ENCODE peak calls at places on chromosomes 13 and 19, in nine cellular contexts. One of them, this sample, is unnamed. For H3K9me3, the result is how much of the 10 kb centered on the place peaks cover.

GRCh38 chr13:51380269-51380668 is 40.8 kb downstream of the SERPINE3 start:
- DNase-seq in CD8-positive, alpha-beta memory T cell: no peak
- DNase-seq in A673: no peak
- DNase-seq in mesenchymal stem cell: no peak
- DNase-seq in CD4-positive, CD25-positive, alpha-beta regulatory T cell: no peak
- DNase-seq in heart right ventricle: no peak
- DNase-seq in gastrocnemius medialis: no peak
- DNase-seq in heart left ventricle: no peak
- DNase-seq in fibroblast of lung: peak
- DNase-seq in this sample: no peak

GRCh38 chr13:31775686-31776085 is 36.4 kb downstream of the RXFP2 start:
- DNase-seq in CD8-positive, alpha-beta memory T cell: no peak
- DNase-seq in A673: no peak
- DNase-seq in mesenchymal stem cell: no peak
- DNase-seq in CD4-positive, CD25-positive, alpha-beta regulatory T cell: no peak
- DNase-seq in heart right ventricle: peak
- DNase-seq in gastrocnemius medialis: peak
- DNase-seq in heart left ventricle: peak
- DNase-seq in fibroblast of lung: peak
- DNase-seq in this sample: no peak

GRCh38 chr13:71864981-71865857 is 1.8 kb downstream of the DACH1 start:
- DNase-seq in CD8-positive, alpha-beta memory T cell: no peak
- DNase-seq in A673: peak
- DNase-seq in mesenchymal stem cell: peak
- DNase-seq in CD4-positive, CD25-positive, alpha-beta regulatory T cell: no peak
- DNase-seq in heart right ventricle: peak
- DNase-seq in gastrocnemius medialis: no peak
- DNase-seq in heart left ventricle: peak
- DNase-seq in fibroblast of lung: peak
- DNase-seq in this sample: no peak

GRCh38 chr13:62626771-62627170 is 1211.1 kb upstream of the PCDH20 start:
- DNase-seq in CD8-positive, alpha-beta memory T cell: no peak
- DNase-seq in A673: peak
- DNase-seq in mesenchymal stem cell: no peak
- DNase-seq in CD4-positive, CD25-positive, alpha-beta regulatory T cell: no peak
- DNase-seq in heart right ventricle: no peak
- DNase-seq in gastrocnemius medialis: no peak
- DNase-seq in heart left ventricle: no peak
- DNase-seq in fibroblast of lung: no peak
- DNase-seq in this sample: no peak

GRCh38 chr19:50750010-50750409 is 20.3 kb upstream of the GPR32 start:
- DNase-seq in CD8-positive, alpha-beta memory T cell: no peak
- DNase-seq in A673: no peak
- DNase-seq in mesenchymal stem cell: no peak
- DNase-seq in CD4-positive, CD25-positive, alpha-beta regulatory T cell: no peak
- DNase-seq in heart right ventricle: no peak
- DNase-seq in gastrocnemius medialis: no peak
- DNase-seq in heart left ventricle: no peak
- DNase-seq in fibroblast of lung: no peak
- DNase-seq in this sample: no peak

GRCh38 chr13:43196171-43196611 is 172.8 kb downstream of the DNAJC15 start:
- DNase-seq in CD8-positive, alpha-beta memory T cell: no peak
- DNase-seq in A673: peak
- DNase-seq in mesenchymal stem cell: peak
- DNase-seq in CD4-positive, CD25-positive, alpha-beta regulatory T cell: no peak
- DNase-seq in heart right ventricle: peak
- DNase-seq in gastrocnemius medialis: no peak
- DNase-seq in heart left ventricle: peak
- DNase-seq in fibroblast of lung: no peak
- DNase-seq in this sample: no peak

GRCh38 chr13:28333204-28333900 is 161.6 kb downstream of the FLT1 start:
- DNase-seq in CD8-positive, alpha-beta memory T cell: no peak
- DNase-seq in A673: no peak
- DNase-seq in mesenchymal stem cell: no peak
- DNase-seq in CD4-positive, CD25-positive, alpha-beta regulatory T cell: no peak
- DNase-seq in heart right ventricle: no peak
- DNase-seq in gastrocnemius medialis: no peak
- DNase-seq in heart left ventricle: no peak
- DNase-seq in fibroblast of lung: no peak
- DNase-seq in this sample: no peak

GRCh38 chr13:49499889-49500660 is 4.3 kb downstream of the PHF11 start:
- DNase-seq in CD8-positive, alpha-beta memory T cell: no peak
- DNase-seq in A673: no peak
- DNase-seq in mesenchymal stem cell: peak
- DNase-seq in CD4-positive, CD25-positive, alpha-beta regulatory T cell: no peak
- DNase-seq in heart right ventricle: no peak
- DNase-seq in gastrocnemius medialis: no peak
- DNase-seq in heart left ventricle: no peak
- DNase-seq in fibroblast of lung: peak
- DNase-seq in this sample: no peak

GRCh38 chr19:45468159-45468651 is 409 bp downstream of the FOSB start:
- DNase-seq in CD8-positive, alpha-beta memory T cell: no peak
- DNase-seq in A673: peak
- DNase-seq in mesenchymal stem cell: no peak
- DNase-seq in CD4-positive, CD25-positive, alpha-beta regulatory T cell: no peak
- DNase-seq in heart right ventricle: no peak
- DNase-seq in gastrocnemius medialis: peak
- DNase-seq in heart left ventricle: no peak
- DNase-seq in fibroblast of lung: no peak
- DNase-seq in this sample: peak

GRCh38 chr19:18495204-18495911 is 26.5 kb downstream of the ELL start:
- DNase-seq in CD8-positive, alpha-beta memory T cell: no peak
- DNase-seq in A673: no peak
- DNase-seq in mesenchymal stem cell: no peak
- DNase-seq in CD4-positive, CD25-positive, alpha-beta regulatory T cell: no peak
- DNase-seq in heart right ventricle: no peak
- DNase-seq in gastrocnemius medialis: no peak
- DNase-seq in heart left ventricle: no peak
- DNase-seq in fibroblast of lung: no peak
- DNase-seq in this sample: no peak

GRCh38 chr19:52590728-52591127 is 20.6 kb downstream of the ZNF701 start:
- DNase-seq in CD8-positive, alpha-beta memory T cell: no peak
- DNase-seq in A673: no peak
- DNase-seq in mesenchymal stem cell: no peak
- DNase-seq in CD4-positive, CD25-positive, alpha-beta regulatory T cell: no peak
- DNase-seq in heart right ventricle: no peak
- DNase-seq in gastrocnemius medialis: no peak
- DNase-seq in heart left ventricle: no peak
- DNase-seq in fibroblast of lung: no peak
- DNase-seq in this sample: no peak

GRCh38 chr19:52584686-52585085 is 14.6 kb downstream of the ZNF701 start:
- DNase-seq in CD8-positive, alpha-beta memory T cell: no peak
- DNase-seq in A673: no peak
- DNase-seq in mesenchymal stem cell: no peak
- DNase-seq in CD4-positive, CD25-positive, alpha-beta regulatory T cell: no peak
- DNase-seq in heart right ventricle: no peak
- DNase-seq in gastrocnemius medialis: no peak
- DNase-seq in heart left ventricle: no peak
- DNase-seq in fibroblast of lung: no peak
- DNase-seq in this sample: no peak

GRCh38 chr19:52585604-52586003 is 15.5 kb downstream of the ZNF701 start:
- DNase-seq in CD8-positive, alpha-beta memory T cell: no peak
- DNase-seq in A673: no peak
- DNase-seq in mesenchymal stem cell: no peak
- DNase-seq in CD4-positive, CD25-positive, alpha-beta regulatory T cell: no peak
- DNase-seq in heart right ventricle: no peak
- DNase-seq in gastrocnemius medialis: no peak
- DNase-seq in heart left ventricle: no peak
- DNase-seq in fibroblast of lung: no peak
- DNase-seq in this sample: no peak

DNA sequence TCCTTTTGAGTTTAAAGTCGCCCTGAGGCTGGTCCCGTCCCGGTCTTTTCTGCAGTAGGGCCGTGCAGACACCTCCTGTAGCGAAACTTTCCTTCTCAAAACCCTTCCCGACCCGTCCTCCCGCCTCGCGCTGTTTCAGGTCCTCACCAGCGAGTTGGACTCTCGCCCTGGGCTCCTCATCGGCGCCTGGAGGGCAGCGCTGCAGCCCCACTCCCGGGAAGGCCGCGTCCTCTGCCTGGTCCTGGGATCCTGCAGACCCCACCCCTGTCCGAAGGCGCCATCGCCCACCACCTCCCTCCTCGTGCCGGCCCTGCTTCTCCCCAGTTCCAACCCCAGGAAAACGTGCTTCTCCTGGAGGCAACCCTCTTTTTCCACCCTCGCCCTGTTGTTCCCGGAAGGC is 15.0 kb downstream of the ZNF701 start:
- DNase-seq in CD8-positive, alpha-beta memory T cell: no peak
- DNase-seq in A673: no peak
- DNase-seq in mesenchymal stem cell: no peak
- DNase-seq in CD4-positive, CD25-positive, alpha-beta regulatory T cell: no peak
- DNase-seq in heart right ventricle: peak
- DNase-seq in gastrocnemius medialis: no peak
- DNase-seq in heart left ventricle: no peak
- DNase-seq in fibroblast of lung: no peak
- DNase-seq in this sample: no peak
- H3K9me3 ChIP-seq in CD8-positive, alpha-beta memory T cell: under half
- H3K9me3 ChIP-seq in A673: under half
- H3K9me3 ChIP-seq in mesenchymal stem cell: under half
- H3K9me3 ChIP-seq in CD4-positive, CD25-positive, alpha-beta regulatory T cell: half or more
- H3K9me3 ChIP-seq in heart right ventricle: under half
- H3K9me3 ChIP-seq in gastrocnemius medialis: under half
- H3K9me3 ChIP-seq in heart left ventricle: under half
- H3K9me3 ChIP-seq in fibroblast of lung: under half
- H3K9me3 ChIP-seq in this sample: under half

GRCh38 chr19:55383279-55383788 is 758 bp downstream of the TMEM238 start:
- DNase-seq in CD8-positive, alpha-beta memory T cell: no peak
- DNase-seq in A673: no peak
- DNase-seq in mesenchymal stem cell: no peak
- DNase-seq in CD4-positive, CD25-positive, alpha-beta regulatory T cell: no peak
- DNase-seq in heart right ventricle: no peak
- DNase-seq in gastrocnemius medialis: no peak
- DNase-seq in heart left ventricle: no peak
- DNase-seq in fibroblast of lung: no peak
- DNase-seq in this sample: no peak
- H3K9me3 ChIP-seq in CD8-positive, alpha-beta memory T cell: under half
- H3K9me3 ChIP-seq in A673: under half
- H3K9me3 ChIP-seq in mesenchymal stem cell: under half
- H3K9me3 ChIP-seq in CD4-positive, CD25-positive, alpha-beta regulatory T cell: under half
- H3K9me3 ChIP-seq in heart right ventricle: under half
- H3K9me3 ChIP-seq in gastrocnemius medialis: under half
- H3K9me3 ChIP-seq in heart left ventricle: under half
- H3K9me3 ChIP-seq in fibroblast of lung: under half
- H3K9me3 ChIP-seq in this sample: under half

DNA sequence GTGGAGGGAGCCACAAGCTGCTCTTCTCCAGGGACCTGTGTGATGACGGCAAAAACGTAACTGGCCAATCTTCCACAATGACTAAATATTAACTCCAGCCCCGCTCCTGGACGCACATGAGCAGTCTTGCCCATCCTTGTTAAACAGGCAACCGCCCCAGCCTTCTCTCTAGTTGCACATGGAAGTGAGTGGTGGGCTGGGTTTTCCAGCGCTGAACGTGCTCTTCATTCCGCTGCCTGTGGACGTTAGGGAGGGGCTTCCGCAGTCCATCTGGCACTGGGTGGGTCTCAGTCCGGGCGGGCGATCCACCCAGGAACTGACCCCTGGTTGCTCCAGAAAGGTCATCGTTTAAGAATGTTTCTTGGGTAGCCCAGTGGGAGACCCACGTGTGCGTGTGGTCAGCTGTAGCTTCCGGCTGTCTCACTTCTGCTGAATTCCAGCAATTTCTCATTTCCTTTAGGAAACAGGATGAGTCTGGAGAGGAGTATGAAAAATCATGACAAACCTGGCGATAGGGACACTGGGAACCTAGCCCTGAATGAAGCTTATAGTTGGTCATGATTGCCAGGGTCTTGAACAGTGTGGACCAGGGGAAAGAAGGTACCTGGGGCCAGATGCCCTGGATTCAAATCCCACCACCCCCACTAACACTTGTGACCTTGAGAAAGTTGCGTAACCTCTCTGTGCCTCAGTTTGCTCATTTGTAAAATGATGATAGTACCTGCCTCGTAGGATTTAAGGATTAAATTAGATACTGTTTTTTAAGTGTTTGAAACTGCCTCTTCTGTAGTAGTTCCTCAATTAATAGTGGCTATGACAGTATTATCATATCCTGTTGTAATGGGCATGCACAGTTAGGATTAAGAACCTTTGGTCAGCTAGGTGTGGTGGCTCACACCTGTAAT is 92.6 kb downstream of the SIPA1L3 start:
- DNase-seq in CD8-positive, alpha-beta memory T cell: no peak
- DNase-seq in A673: no peak
- DNase-seq in mesenchymal stem cell: peak
- DNase-seq in CD4-positive, CD25-positive, alpha-beta regulatory T cell: no peak
- DNase-seq in heart right ventricle: peak
- DNase-seq in gastrocnemius medialis: peak
- DNase-seq in heart left ventricle: peak
- DNase-seq in fibroblast of lung: peak
- DNase-seq in this sample: no peak
- H3K9me3 ChIP-seq in CD8-positive, alpha-beta memory T cell: under half
- H3K9me3 ChIP-seq in A673: under half
- H3K9me3 ChIP-seq in mesenchymal stem cell: under half
- H3K9me3 ChIP-seq in CD4-positive, CD25-positive, alpha-beta regulatory T cell: under half
- H3K9me3 ChIP-seq in heart right ventricle: under half
- H3K9me3 ChIP-seq in gastrocnemius medialis: under half
- H3K9me3 ChIP-seq in heart left ventricle: under half
- H3K9me3 ChIP-seq in fibroblast of lung: under half
- H3K9me3 ChIP-seq in this sample: under half

DNA sequence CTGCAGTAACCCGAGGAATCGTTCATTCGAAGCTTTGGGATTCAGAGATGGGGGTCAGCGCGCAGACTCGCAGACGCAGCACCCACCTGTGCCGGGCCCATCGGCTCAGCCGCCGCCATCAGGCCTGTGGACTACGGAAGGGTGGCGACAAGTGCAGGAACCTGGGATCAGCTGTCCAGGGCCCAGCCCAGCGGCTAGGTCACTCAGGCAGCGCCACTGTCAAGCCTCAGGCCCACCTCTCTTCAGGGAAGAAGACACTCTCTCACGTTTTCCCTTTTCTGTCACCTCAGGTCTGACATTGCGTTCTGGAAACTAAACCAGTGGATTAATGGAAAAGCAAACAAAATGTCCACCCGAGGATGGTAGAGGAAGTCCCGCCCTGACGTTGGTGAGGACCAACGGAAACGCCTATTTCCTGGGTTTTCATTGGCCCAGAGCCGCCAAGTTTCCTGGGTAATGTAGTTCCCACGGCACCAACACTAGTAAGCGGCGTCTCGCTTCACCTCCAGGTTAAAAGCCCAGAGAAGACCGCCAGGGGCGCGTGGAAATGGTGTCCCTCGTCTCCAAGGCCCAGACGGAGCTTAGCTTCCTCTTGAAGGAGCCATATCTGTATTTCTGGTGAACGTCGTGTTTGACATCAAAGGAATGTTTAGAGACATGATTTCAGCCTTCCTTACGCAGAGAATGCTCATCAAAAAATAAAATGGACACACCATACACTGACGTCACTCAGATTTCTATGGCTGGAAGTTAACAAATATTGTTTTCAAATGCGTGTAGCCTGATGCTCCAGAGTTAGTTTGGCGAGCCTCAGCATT is at the start of gene ZNF772:
- DNase-seq in CD8-positive, alpha-beta memory T cell: peak
- DNase-seq in A673: peak
- DNase-seq in mesenchymal stem cell: peak
- DNase-seq in CD4-positive, CD25-positive, alpha-beta regulatory T cell: peak
- DNase-seq in heart right ventricle: peak
- DNase-seq in gastrocnemius medialis: peak
- DNase-seq in heart left ventricle: peak
- DNase-seq in fibroblast of lung: peak
- DNase-seq in this sample: peak
- H3K9me3 ChIP-seq in CD8-positive, alpha-beta memory T cell: under half
- H3K9me3 ChIP-seq in A673: half or more
- H3K9me3 ChIP-seq in mesenchymal stem cell: under half
- H3K9me3 ChIP-seq in CD4-positive, CD25-positive, alpha-beta regulatory T cell: half or more
- H3K9me3 ChIP-seq in heart right ventricle: under half
- H3K9me3 ChIP-seq in gastrocnemius medialis: under half
- H3K9me3 ChIP-seq in heart left ventricle: under half
- H3K9me3 ChIP-seq in fibroblast of lung: under half
- H3K9me3 ChIP-seq in this sample: under half

GRCh38 chr13:53783466-53783865 is 754.9 kb downstream of the OLFM4 start:
- DNase-seq in CD8-positive, alpha-beta memory T cell: no peak
- DNase-seq in A673: no peak
- DNase-seq in mesenchymal stem cell: no peak
- DNase-seq in CD4-positive, CD25-positive, alpha-beta regulatory T cell: no peak
- DNase-seq in heart right ventricle: no peak
- DNase-seq in gastrocnemius medialis: no peak
- DNase-seq in heart left ventricle: no peak
- DNase-seq in fibroblast of lung: no peak
- DNase-seq in this sample: no peak
- H3K9me3 ChIP-seq in CD8-positive, alpha-beta memory T cell: under half
- H3K9me3 ChIP-seq in A673: under half
- H3K9me3 ChIP-seq in mesenchymal stem cell: under half
- H3K9me3 ChIP-seq in CD4-positive, CD25-positive, alpha-beta regulatory T cell: under half
- H3K9me3 ChIP-seq in heart right ventricle: under half
- H3K9me3 ChIP-seq in gastrocnemius medialis: under half
- H3K9me3 ChIP-seq in heart left ventricle: under half
- H3K9me3 ChIP-seq in fibroblast of lung: under half
- H3K9me3 ChIP-seq in this sample: under half

This sample was measured in T-helper 17 cell.